ENCODE peak calls at places on chromosomes 13 and 19, in six cellular contexts. N is H9, H is mesendoderm, R is neural progenitor cell, Y is HCT116, Q is neuronal stem cell. E is an unnamed sample.

GRCh38 chr19:55489711-55490477 is 1.7 kb downstream of the SSC5D start:
- DNase-seq in N (no peak), H (no peak), R (no peak), Y (no peak), Q (no peak), E (peak; percentile 31)

GRCh38 chr13:111303559-111303958 is 16.9 kb upstream of the TEX29 start:
- DNase-seq in N (no peak), H (no peak), R (no peak), Y (no peak), Q (no peak), E (no peak)

GRCh38 chr13:94999871-95000270 is 287.5 kb upstream of the SOX21 start:
- DNase-seq in N (no peak), H (no peak), R (no peak), Y (no peak), Q (no peak), E (no peak)

GRCh38 chr19:44807162-44807561 is 1.7 kb upstream of the BCAM start:
- DNase-seq in N (no peak), H (no peak), R (no peak), Y (no peak), Q (no peak), E (peak; percentile 16)

GRCh38 chr19:1217366-1217765 is 11.8 kb downstream of the STK11 start:
- DNase-seq in N (no peak), H (no peak), R (no peak), Y (no peak), Q (no peak), E (no peak)

GRCh38 chr19:14550201-14550754 is 20.9 kb downstream of the TECR start:
- DNase-seq in N (no peak), H (no peak), R (no peak), Y (no peak), Q (no peak), E (no peak)

GRCh38 chr19:51158474-51159129 is 16.5 kb downstream of the SIGLEC7 start:
- DNase-seq in N (peak; percentile 80), H (peak; percentile 81), R (peak; percentile 69), Y (peak; percentile 36), Q (peak; percentile 31), E (peak; percentile 46)

GRCh38 chr13:30376426-30377311 is 45.6 kb upstream of the UBE2L5 start:
- DNase-seq in N (no peak), H (no peak), R (no peak), Y (no peak), Q (no peak), E (no peak)

GRCh38 chr13:35914662-35915061 is 216.5 kb downstream of the DCLK1 start:
- DNase-seq in N (no peak), H (no peak), R (no peak), Y (no peak), Q (no peak), E (peak; percentile 62)

GRCh38 chr13:107994137-107994536 is 221.2 kb downstream of the LIG4 start:
- DNase-seq in N (no peak), H (no peak), R (no peak), Y (no peak), Q (no peak), E (no peak)
- H3K9ac ChIP-seq in N (no peak overlapping the region), H (no peak overlapping the region), R (no peak overlapping the region), Y (no peak overlapping the region), Q (no peak overlapping the region), E (no peak overlapping the region)

DNA sequence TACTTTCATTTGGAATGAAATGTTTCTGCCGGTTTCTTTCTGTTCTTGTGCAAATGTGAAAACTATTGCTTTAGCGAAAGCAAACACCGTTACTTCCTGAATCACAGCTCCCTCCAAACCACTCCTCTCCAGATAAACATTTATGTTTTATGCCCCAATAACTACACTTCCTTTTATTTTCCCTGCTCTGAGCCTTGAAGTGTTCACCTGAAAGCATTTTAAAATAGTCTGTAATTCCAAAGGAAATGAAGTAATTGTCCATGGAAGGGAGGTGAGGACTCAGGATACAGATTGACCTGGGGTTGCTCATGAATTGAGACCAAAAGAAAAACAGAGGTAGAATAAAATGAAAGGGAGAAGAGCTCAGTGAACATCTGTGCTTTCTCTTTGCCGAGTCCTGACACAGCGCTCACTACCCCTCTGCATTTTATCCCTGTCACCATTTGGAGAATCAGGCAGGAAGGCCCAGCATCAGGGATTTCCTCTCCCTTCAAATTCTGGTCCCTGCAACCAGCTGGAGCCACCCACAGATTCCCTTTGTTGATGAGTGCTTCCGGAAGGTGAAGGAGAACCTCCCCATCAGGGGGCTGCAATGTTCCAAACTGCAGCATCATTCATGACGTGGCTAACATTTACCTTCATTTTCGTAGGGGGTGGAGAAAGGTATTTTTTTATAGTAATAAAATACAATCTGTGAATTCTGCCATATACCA is 171.9 kb downstream of the ITGBL1 start:
- DNase-seq in N (peak; percentile 36), H (peak; percentile 21), R (peak; percentile 6), Y (no peak), Q (no peak), E (no peak)
- H3K27ac ChIP-seq in N (no peak overlapping the region), H (no peak overlapping the region), R (no peak overlapping the region), Y (no peak overlapping the region), Q (no peak overlapping the region), E (peak overlapping the region; percentile 7)

GRCh38 chr13:47933688-47934011 is 67.4 kb downstream of the SUCLA2 start:
- DNase-seq in N (no peak), H (no peak), R (no peak), Y (no peak), Q (no peak), E (no peak)
- H3K9ac ChIP-seq in N (no peak overlapping the region), H (no peak overlapping the region), R (no peak overlapping the region), Y (no peak overlapping the region), Q (no peak overlapping the region), E (no peak overlapping the region)

DNA sequence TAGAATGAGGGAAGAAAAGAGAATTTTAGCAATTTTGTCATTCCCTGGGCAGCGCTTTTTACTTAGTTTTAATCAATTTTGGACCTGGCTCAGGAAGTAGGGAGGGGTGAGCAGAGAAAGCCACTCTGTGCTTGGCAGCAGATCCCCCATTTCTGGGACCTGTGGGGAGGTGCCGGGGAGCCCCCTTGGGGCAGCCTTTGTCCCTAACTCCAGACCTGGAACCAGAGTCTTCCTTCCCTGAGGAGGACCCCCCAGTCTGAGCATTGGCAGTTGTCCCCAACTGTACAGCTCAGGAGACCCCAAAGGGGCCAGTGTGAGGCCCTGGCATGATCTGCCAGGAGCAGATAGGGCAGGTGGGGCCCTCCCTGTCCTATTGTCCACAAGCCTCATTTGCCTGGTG is 10.5 kb downstream of the LYL1 start:
- DNase-seq in N (no peak), H (no peak), R (no peak), Y (no peak), Q (no peak), E (no peak)
- H3K27ac ChIP-seq in N (no peak overlapping the region), H (no peak overlapping the region), R (no peak overlapping the region), Y (no peak overlapping the region), Q (no peak overlapping the region), E (peak overlapping the region; percentile 78)

GRCh38 chr13:99752373-99752772 is 219.2 kb downstream of the ZIC5 start:
- DNase-seq in N (no peak), H (no peak), R (no peak), Y (no peak), Q (no peak), E (no peak)
- H3K9ac ChIP-seq in N (no peak overlapping the region), H (no peak overlapping the region), R (no peak overlapping the region), Y (no peak overlapping the region), Q (no peak overlapping the region), E (no peak overlapping the region)

DNA sequence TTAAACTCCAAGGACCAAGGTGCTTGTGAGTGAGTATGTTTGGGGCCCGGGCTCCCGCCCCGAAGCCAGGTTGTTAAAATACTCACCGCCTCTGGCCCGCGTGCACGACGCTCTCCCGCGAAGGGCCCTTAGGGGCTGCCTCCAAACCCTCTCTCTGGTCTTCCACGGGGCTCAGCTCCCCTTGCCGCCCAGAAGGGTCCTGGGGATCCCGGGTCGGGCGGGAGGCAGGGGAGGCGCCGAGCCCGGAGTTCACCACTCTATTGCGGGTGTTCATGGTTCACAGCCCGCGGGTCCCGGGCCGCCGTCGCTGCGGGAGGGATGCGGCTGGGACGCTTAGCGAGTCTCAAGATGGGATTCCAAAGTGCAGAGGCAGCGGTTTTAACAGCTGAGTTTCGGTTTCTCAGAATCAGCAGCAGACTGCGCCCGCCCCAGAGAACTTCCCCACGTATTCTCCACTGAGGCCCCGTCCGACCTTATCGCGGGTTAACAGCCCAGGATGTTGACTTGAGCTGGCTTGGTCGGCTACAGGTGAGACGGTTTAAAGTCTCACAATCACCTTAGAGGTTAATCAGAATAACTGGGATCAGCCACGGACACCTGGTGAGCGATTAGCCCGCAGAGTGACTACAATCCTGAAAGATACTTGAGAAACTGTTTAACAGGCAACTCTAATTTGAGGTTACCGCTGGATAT is at the start of gene EPSTI1:
- DNase-seq in N (peak; percentile 60), H (peak; percentile 90), R (peak; percentile 68), Y (no peak), Q (peak; percentile 31), E (peak; percentile 84)
- H3K27ac ChIP-seq in N (no peak within 1 kb of the TSS), H (peak within 1 kb of the TSS; percentile 97), R (no peak within 1 kb of the TSS), Y (no peak within 1 kb of the TSS), Q (no peak within 1 kb of the TSS), E (no peak within 1 kb of the TSS)